ENCODE peak calls at places on chromosomes 13 and 19, in five cellular contexts. K is transverse colon, M is heart right ventricle, G is AG04450, I is foreskin keratinocyte. X is an unnamed sample.

GRCh38 chr13:39776439-39776838 is 121.0 kb downstream of the COG6 start:
- DNase-seq in K (no peak), M (no peak), G (peak), I (peak), X (no peak)

GRCh38 chr19:1471514-1472107 is 7.4 kb downstream of the C19orf25 start:
- DNase-seq in K (no peak), M (peak), G (no peak), I (no peak), X (no peak)

GRCh38 chr19:56217039-56217949 is 15.2 kb downstream of the ZSCAN5C start:
- DNase-seq in K (no peak), M (peak), G (no peak), I (peak), X (no peak)

GRCh38 chr19:13938361-13939027 is at the start of gene PODNL1:
- DNase-seq in K (no peak), M (no peak), G (no peak), I (no peak), X (no peak)

GRCh38 chr19:38262585-38263268 is 1.6 kb upstream of the SPINT2 start:
- DNase-seq in K (no peak), M (no peak), G (no peak), I (no peak), X (no peak)

GRCh38 chr19:44603201-44603945 is 10.0 kb upstream of the IGSF23 start:
- DNase-seq in K (no peak), M (no peak), G (peak), I (no peak), X (no peak)

GRCh38 chr19:28727133-28727834 is 485.7 kb downstream of the UQCRFS1 start:
- DNase-seq in K (no peak), M (peak), G (no peak), I (no peak), X (peak)

GRCh38 chr19:3335431-3336350 is 30.7 kb upstream of the NFIC start:
- DNase-seq in K (peak), M (peak), G (no peak), I (no peak), X (peak)

GRCh38 chr13:46721054-46721453 is 75.9 kb downstream of the ESD start:
- DNase-seq in K (peak), M (no peak), G (peak), I (no peak), X (peak)

GRCh38 chr19:5880604-5881078 is 10.3 kb upstream of the FUT5 start:
- DNase-seq in K (peak), M (peak), G (peak), I (no peak), X (peak)

GRCh38 chr13:105543742-105544141 is 991.7 kb downstream of the EFNB2 start:
- DNase-seq in K (no peak), M (no peak), G (no peak), I (no peak), X (no peak)

GRCh38 chr19:35533822-35534521 is 716 bp downstream of the GAPDHS start:
- DNase-seq in K (peak), M (peak), G (no peak), I (no peak), X (peak)

GRCh38 chr19:47057328-47057727 is 8.9 kb upstream of the TMEM160 start:
- DNase-seq in K (no peak), M (no peak), G (no peak), I (peak), X (no peak)

GRCh38 chr19:18514800-18515682 is 6.8 kb downstream of the ELL start:
- DNase-seq in K (peak), M (peak), G (no peak), I (peak), X (peak)

GRCh38 chr13:98440390-98441055 is 136.4 kb downstream of the STK24 start:
- DNase-seq in K (no peak), M (no peak), G (no peak), I (no peak), X (no peak)

GRCh38 chr13:51801631-51802099 is 2.3 kb downstream of the DHRS12 start:
- DNase-seq in K (peak), M (peak), G (no peak), I (no peak), X (peak)

GRCh38 chr19:21022996-21023395 is 2.5 kb downstream of the ZNF430 start:
- DNase-seq in K (no peak), M (no peak), G (no peak), I (peak), X (no peak)

GRCh38 chr19:16213076-16213475 is 15.4 kb downstream of the AP1M1 start:
- DNase-seq in K (no peak), M (no peak), G (no peak), I (no peak), X (no peak)

GRCh38 chr13:113053801-113054604 is 51.6 kb upstream of the F7 start:
- DNase-seq in K (no peak), M (peak), G (no peak), I (no peak), X (no peak)

GRCh38 chr19:12783849-12784393 is 7.4 kb upstream of the JUNB start:
- DNase-seq in K (peak), M (peak), G (no peak), I (no peak), X (peak)

GRCh38 chr13:94327318-94327717 is 152.2 kb downstream of the DCT start:
- DNase-seq in K (no peak), M (no peak), G (no peak), I (no peak), X (no peak)

GRCh38 chr13:40230833-40231266 is 435.6 kb downstream of the FOXO1 start:
- DNase-seq in K (no peak), M (no peak), G (no peak), I (no peak), X (no peak)

GRCh38 chr19:2537544-2537943 is 61.6 kb downstream of the GADD45B start:
- DNase-seq in K (no peak), M (no peak), G (no peak), I (no peak), X (no peak)

GRCh38 chr13:71829542-71829941 is 37.5 kb downstream of the DACH1 start:
- DNase-seq in K (no peak), M (no peak), G (no peak), I (no peak), X (no peak)

GRCh38 chr19:13890136-13890535 is 13.2 kb downstream of the NANOS3 start:
- DNase-seq in K (no peak), M (no peak), G (no peak), I (no peak), X (no peak)

GRCh38 chr13:113622791-113623490 is 35.1 kb downstream of the ATP4B start:
- DNase-seq in K (no peak), M (no peak), G (no peak), I (no peak), X (no peak)

GRCh38 chr13:36431204-36432105 is 840 bp upstream of the CCNA1 start:
- DNase-seq in K (no peak), M (peak), G (no peak), I (no peak), X (no peak)

GRCh38 chr19:49921871-49922755 is 6.9 kb upstream of the ATF5 start:
- DNase-seq in K (no peak), M (no peak), G (peak), I (no peak), X (no peak)

GRCh38 chr19:5026706-5027273 is 57.9 kb downstream of the KDM4B start:
- DNase-seq in K (no peak), M (no peak), G (no peak), I (no peak), X (no peak)

GRCh38 chr19:54415901-54416621 is 797 bp downstream of the TTYH1 start:
- DNase-seq in K (no peak), M (no peak), G (no peak), I (no peak), X (no peak)

GRCh38 chr19:44712864-44713515 is 14.0 kb downstream of the CEACAM16 start:
- DNase-seq in K (no peak), M (no peak), G (no peak), I (no peak), X (no peak)

GRCh38 chr19:923551-924211 is 2.2 kb upstream of the ARID3A start:
- DNase-seq in K (no peak), M (no peak), G (no peak), I (no peak), X (no peak)

GRCh38 chr19:35618857-35619256 is 6.3 kb downstream of the HAUS5 start:
- DNase-seq in K (no peak), M (no peak), G (no peak), I (no peak), X (no peak)

GRCh38 chr13:43979492-43979891 is 99.8 kb downstream of the LACC1 start:
- DNase-seq in K (no peak), M (no peak), G (no peak), I (no peak), X (no peak)

GRCh38 chr13:112722433-112723250 is 32.8 kb downstream of the ATP11A start:
- DNase-seq in K (no peak), M (no peak), G (peak), I (peak), X (peak)

GRCh38 chr19:14425696-14426138 is 6.6 kb upstream of the DDX39A start:
- DNase-seq in K (no peak), M (no peak), G (peak), I (no peak), X (no peak)

GRCh38 chr13:59261928-59262488 is 901.7 kb downstream of the DIAPH3 start:
- DNase-seq in K (no peak), M (no peak), G (no peak), I (no peak), X (no peak)

GRCh38 chr19:37977391-37977790 is 70.4 kb downstream of the SIPA1L3 start:
- DNase-seq in K (no peak), M (no peak), G (no peak), I (no peak), X (no peak)

GRCh38 chr13:87129602-87130300 is 541.4 kb upstream of the SLITRK5 start:
- DNase-seq in K (no peak), M (no peak), G (no peak), I (peak), X (no peak)

GRCh38 chr19:17385878-17386611 is 8.0 kb downstream of the CCDC194 start:
- DNase-seq in K (peak), M (peak), G (no peak), I (no peak), X (peak)

GRCh38 chr13:92122454-92122853 is 724.0 kb downstream of the GPC5 start:
- DNase-seq in K (no peak), M (no peak), G (no peak), I (peak), X (no peak)

GRCh38 chr13:92126399-92126798 is 728.0 kb downstream of the GPC5 start:
- DNase-seq in K (no peak), M (no peak), G (no peak), I (no peak), X (no peak)
- H3K27ac ChIP-seq in K (no peak), M (no peak), G (no peak), I (no peak), X (no peak)

GRCh38 chr13:107387525-107387924 is 819.6 kb upstream of the ARGLU1 start:
- DNase-seq in K (no peak), M (no peak), G (no peak), I (no peak), X (no peak)
- TF ChIP-seq CTCF in K (no peak), M (no peak), G (no peak), I (no peak), X (no peak)

DNA sequence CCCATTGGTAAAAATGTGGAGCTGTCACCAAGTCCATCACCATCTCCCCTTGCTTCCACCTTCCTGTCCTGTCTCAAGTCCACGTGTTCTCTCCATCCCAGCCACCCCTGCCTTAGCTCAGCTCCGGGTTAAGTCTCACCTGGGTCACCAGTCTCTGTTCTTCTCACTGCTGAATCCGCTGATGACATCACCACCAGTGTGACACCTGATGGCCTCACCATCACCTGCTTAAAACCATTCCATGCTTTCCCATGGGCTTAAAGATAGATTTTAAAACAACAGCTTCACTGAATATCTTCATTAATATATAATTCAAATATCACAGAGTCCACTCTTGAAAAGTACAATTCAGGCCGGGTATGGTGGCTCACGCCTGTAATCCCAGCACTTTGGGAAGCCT is 42.1 kb downstream of the RGCC start:
- DNase-seq in K (no peak), M (no peak), G (no peak), I (no peak), X (no peak)
- H3K27ac ChIP-seq in K (no peak), M (no peak), G (no peak), I (no peak), X (no peak)

DNA sequence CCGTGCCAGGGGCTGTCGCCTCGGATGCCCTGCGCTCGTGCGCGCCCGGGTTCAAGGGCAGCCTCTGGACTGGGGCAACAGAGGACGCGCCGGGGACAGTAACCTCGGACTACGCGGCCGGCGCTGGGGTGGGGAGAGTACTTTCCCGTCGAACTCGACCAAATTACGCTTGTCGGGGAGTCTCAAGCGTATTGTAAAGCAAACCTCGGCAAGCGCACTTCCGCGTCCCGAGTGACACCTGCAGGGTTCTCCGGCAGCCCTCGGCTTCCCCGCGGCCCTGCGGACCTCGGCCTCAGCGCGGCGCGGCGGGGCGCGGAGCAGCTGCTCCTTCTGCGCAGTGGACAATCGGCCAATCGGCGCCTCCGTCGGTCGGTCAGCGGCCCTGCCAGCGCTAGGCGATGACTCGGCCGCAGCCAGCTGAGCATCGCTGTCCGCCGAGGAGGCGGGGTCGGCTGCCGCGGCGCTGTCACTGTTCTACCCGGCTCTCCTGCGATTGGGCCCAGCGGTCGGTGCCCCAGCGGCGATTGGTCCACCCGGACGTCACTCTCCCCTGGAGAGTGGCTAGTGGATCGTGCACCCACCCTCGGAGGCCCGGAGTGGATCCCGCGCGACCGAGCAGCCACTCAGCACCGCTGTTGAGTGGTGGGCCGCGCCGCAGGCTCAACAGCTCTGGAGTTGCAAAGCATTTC is at the start of gene SLC46A3:
- DNase-seq in K (peak), M (peak), G (peak), I (peak), X (peak)
- TF ChIP-seq CTCF in K (no peak), M (no peak), G (peak), I (peak), X (peak)

GRCh38 chr13:101649490-101650126 is 197.1 kb downstream of the ITGBL1 start:
- DNase-seq in K (no peak), M (no peak), G (peak), I (peak), X (no peak)

GRCh38 chr13:101654916-101655315 is 202.4 kb downstream of the ITGBL1 start:
- DNase-seq in K (no peak), M (no peak), G (no peak), I (no peak), X (no peak)

GRCh38 chr13:101660711-101661110 is 208.2 kb downstream of the ITGBL1 start:
- DNase-seq in K (no peak), M (no peak), G (no peak), I (no peak), X (no peak)

DNA sequence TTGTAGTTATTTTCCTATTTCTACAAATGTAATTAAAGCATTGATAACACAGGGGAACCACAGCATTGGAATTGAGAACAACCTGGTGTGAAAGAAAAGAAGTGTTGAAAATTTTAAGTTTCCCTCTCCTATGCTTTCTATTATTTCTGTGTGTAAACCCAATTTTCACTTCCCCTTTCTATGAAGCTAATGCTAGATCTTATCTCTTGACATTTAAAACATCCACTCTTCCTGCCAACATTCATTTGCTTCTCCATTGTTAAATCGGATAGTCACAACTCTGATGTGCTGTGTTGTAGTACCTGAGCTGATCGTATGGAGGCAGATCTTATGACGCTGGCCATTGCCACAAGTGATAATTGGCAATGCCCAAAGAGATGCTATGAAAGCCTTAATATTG is 203.0 kb downstream of the ITGBL1 start:
- DNase-seq in K (no peak), M (no peak), G (no peak), I (no peak), X (no peak)
- H3K27ac ChIP-seq in K (no peak), M (no peak), G (no peak), I (no peak), X (no peak)